ENCODE peak calls at places on chromosome 14, in seven cellular contexts. P, U, I, L, T, C and E are unnamed samples. For H3K36me3, the result is how much of the 10 kb centered on the place peaks cover.

GRCh38 chr14:93977790-93978581 is 1.6 kb upstream of the ASB2 start:
- DNase-seq in T (peak), C (no peak), P (no peak), L (no peak), U (no peak), I (no peak), E (no peak)

GRCh38 chr14:101861464-101861863 is 100.0 kb downstream of the PPP2R5C start:
- DNase-seq in T (no peak), U (no peak), C (no peak), L (no peak), I (no peak), P (no peak), E (no peak)

GRCh38 chr14:21084988-21085853 is 13.2 kb downstream of the ZNF219 start:
- DNase-seq in L (no peak), I (no peak), T (no peak), P (no peak), C (no peak), U (peak), E (no peak)

GRCh38 chr14:73472182-73473114 is 14.1 kb upstream of the NUMB start:
- DNase-seq in L (peak), I (peak), T (no peak), P (no peak), U (no peak), C (no peak), E (no peak)

GRCh38 chr14:101495827-101496778 is 65.2 kb upstream of the DIO3 start:
- DNase-seq in L (no peak), I (no peak), U (peak), P (peak), C (no peak), T (peak), E (no peak)

GRCh38 chr14:75561013-75561432 is 17.4 kb upstream of the FLVCR2 start:
- DNase-seq in L (peak), U (peak), T (peak), I (peak), P (peak), C (no peak), E (peak)

GRCh38 chr14:61479746-61480502 is 158.5 kb downstream of the PRKCH start:
- DNase-seq in I (no peak), L (no peak), P (no peak), U (no peak), T (no peak), C (no peak), E (no peak)

GRCh38 chr14:104872469-104873341 is 7.6 kb downstream of the CEP170B start:
- DNase-seq in U (peak), P (no peak), L (peak), I (no peak), C (no peak), T (no peak), E (no peak)

GRCh38 chr14:91417983-91418386 is 365 bp upstream of the CCDC88C start:
- DNase-seq in C (no peak), P (no peak), T (peak), U (peak), I (peak), L (peak), E (no peak)

GRCh38 chr14:68111733-68112270 is 292.2 kb downstream of the RAD51B start:
- DNase-seq in U (no peak), C (no peak), I (no peak), L (no peak), P (no peak), T (no peak), E (no peak)

GRCh38 chr14:73234586-73235394 is 2.5 kb upstream of the PAPLN start:
- DNase-seq in I (no peak), T (no peak), P (no peak), U (no peak), C (no peak), L (no peak), E (no peak)

GRCh38 chr14:90678420-90678819 is 137.8 kb downstream of the TTC7B start:
- DNase-seq in L (no peak), U (no peak), I (no peak), C (no peak), P (no peak), T (no peak), E (no peak)

GRCh38 chr14:93023802-93024434 is 91.8 kb downstream of the ITPK1 start:
- DNase-seq in L (no peak), C (no peak), U (no peak), I (no peak), P (no peak), T (no peak), E (no peak)

GRCh38 chr14:104252256-104253215 is 114.1 kb downstream of the KIF26A start:
- DNase-seq in L (no peak), P (no peak), C (no peak), U (peak), T (no peak), I (no peak), E (no peak)

GRCh38 chr14:102058146-102058545 is 28.7 kb downstream of the HSP90AA1 start:
- DNase-seq in T (no peak), P (no peak), L (no peak), U (no peak), I (no peak), C (no peak), E (no peak)

GRCh38 chr14:106850913-106851825 is 1324.8 kb downstream of the TMEM121 start:
- DNase-seq in T (peak), P (no peak), U (no peak), I (no peak), L (no peak), C (no peak), E (no peak)

GRCh38 chr14:24184104-24184970 is 4.3 kb downstream of the IPO4 start:
- DNase-seq in C (no peak), I (no peak), U (no peak), P (no peak), T (no peak), L (no peak), E (no peak)

GRCh38 chr14:104536942-104537612 is 42.5 kb upstream of the C14orf180 start:
- DNase-seq in C (no peak), T (no peak), P (no peak), U (no peak), L (no peak), I (peak), E (no peak)

GRCh38 chr14:96797943-96798349 is 764 bp downstream of the VRK1 start:
- DNase-seq in I (no peak), P (no peak), U (no peak), C (no peak), T (no peak), L (no peak), E (no peak)

GRCh38 chr14:32800320-32800719 is 138.4 kb upstream of the NPAS3 start:
- DNase-seq in P (no peak), I (no peak), U (no peak), T (no peak), L (no peak), C (no peak), E (no peak)

GRCh38 chr14:65255029-65255545 is 152.8 kb upstream of the MAX start:
- DNase-seq in I (peak), U (no peak), C (no peak), P (no peak), T (no peak), L (no peak), E (no peak)

GRCh38 chr14:103509864-103510263 is 12.8 kb downstream of the CKB start:
- DNase-seq in P (peak), L (no peak), I (no peak), C (no peak), U (no peak), T (no peak), E (no peak)

GRCh38 chr14:80705241-80705980 is 236.1 kb downstream of the CEP128 start:
- DNase-seq in P (no peak), I (no peak), U (no peak), L (no peak), C (no peak), T (no peak), E (no peak)

GRCh38 chr14:91737619-91738018 is 5.7 kb upstream of the CATSPERB start:
- DNase-seq in P (no peak), T (no peak), U (no peak), I (no peak), C (no peak), L (no peak), E (no peak)

GRCh38 chr14:38143170-38143569 is 64.5 kb upstream of the SSTR1 start:
- DNase-seq in P (no peak), T (no peak), I (no peak), U (no peak), C (no peak), L (no peak), E (peak)

GRCh38 chr14:67623114-67623513 is 3.4 kb downstream of the ARG2 start:
- DNase-seq in L (peak), U (no peak), T (no peak), C (no peak), I (no peak), P (no peak), E (peak)

GRCh38 chr14:105851716-105852377 is 325.5 kb downstream of the TMEM121 start:
- DNase-seq in U (no peak), L (no peak), P (no peak), C (no peak), I (no peak), T (peak), E (no peak)

GRCh38 chr14:56378046-56378445 is 201.6 kb upstream of the TMEM260 start:
- DNase-seq in P (no peak), U (no peak), C (no peak), I (no peak), L (no peak), T (no peak), E (no peak)

GRCh38 chr14:72651081-72651480 is 242.8 kb downstream of the DPF3 start:
- DNase-seq in T (no peak), C (peak), P (no peak), U (no peak), L (no peak), I (no peak), E (no peak)

GRCh38 chr14:51735851-51736250 is 84.1 kb downstream of the FRMD6 start:
- DNase-seq in T (no peak), P (no peak), I (no peak), C (no peak), U (no peak), L (no peak), E (no peak)

GRCh38 chr14:99072433-99072832 is 199.6 kb downstream of the BCL11B start:
- DNase-seq in I (no peak), P (no peak), T (no peak), L (no peak), C (peak), U (no peak), E (no peak)

GRCh38 chr14:61577506-61577931 is 117.8 kb upstream of the HIF1A start:
- DNase-seq in P (no peak), T (no peak), L (no peak), U (no peak), I (no peak), C (no peak), E (no peak)

GRCh38 chr14:55846852-55847471 is 267.0 kb downstream of the KTN1 start:
- DNase-seq in P (no peak), C (no peak), L (no peak), I (no peak), T (no peak), U (no peak), E (no peak)

GRCh38 chr14:39302124-39302810 is 68.6 kb downstream of the MIA2 start:
- DNase-seq in L (no peak), C (no peak), P (no peak), I (no peak), T (no peak), U (no peak), E (no peak)

GRCh38 chr14:82182646-82183045 is 649.0 kb upstream of the SEL1L start:
- DNase-seq in P (no peak), T (no peak), I (no peak), C (no peak), U (no peak), L (peak), E (no peak)

GRCh38 chr14:69882086-69882864 is 3.1 kb downstream of the SMOC1 start:
- DNase-seq in P (no peak), L (peak), U (no peak), I (no peak), C (no peak), T (no peak), E (no peak)

DNA sequence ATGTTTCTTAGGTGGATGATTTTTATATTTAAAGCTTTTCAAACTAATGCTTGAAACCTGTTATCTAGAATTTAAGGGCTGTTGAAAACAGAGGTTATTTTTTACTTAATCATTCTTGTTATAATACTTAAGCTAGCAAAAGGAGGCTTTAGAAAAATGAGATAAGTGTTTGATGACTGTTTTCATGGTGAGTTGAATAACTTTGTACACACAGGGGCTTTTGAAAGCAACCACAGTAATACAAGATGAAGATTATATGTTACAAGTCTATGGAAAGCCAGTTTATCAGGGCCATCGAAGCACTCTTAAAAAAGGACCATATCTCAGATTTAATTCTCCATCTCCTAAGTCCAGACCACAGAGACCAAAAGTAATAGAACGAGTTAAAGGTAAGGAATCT is 33.3 kb downstream of the KIAA0586 start:
- DNase-seq in T (no peak), L (no peak), U (no peak), P (no peak), C (no peak), I (no peak), E (no peak)
- H3K36me3 ChIP-seq in T (under half), L (under half), U (half or more), P (under half), C (under half), I (under half), E (under half)

DNA sequence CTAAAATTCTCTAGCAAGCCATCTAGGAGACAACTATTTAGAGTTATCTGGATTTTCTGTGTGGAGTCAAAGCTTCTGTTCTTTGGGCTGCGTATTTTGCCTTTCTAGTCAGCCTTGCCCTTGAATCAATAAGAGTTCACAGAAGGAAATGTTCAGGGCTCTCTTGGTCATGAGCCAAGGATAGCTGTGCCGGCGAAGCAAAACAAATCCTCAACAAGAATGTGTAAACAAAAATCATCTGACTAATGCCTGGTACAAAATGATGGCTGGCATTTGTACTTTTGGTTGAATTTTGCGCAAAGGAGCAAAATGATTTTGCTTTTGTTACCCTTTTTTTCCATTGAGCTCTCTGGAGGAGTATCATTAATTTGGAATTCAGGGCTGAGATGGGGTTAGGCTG is 171.1 kb downstream of the DACT1 start:
- DNase-seq in P (no peak), L (no peak), U (peak), I (no peak), T (no peak), C (peak), E (no peak)
- TF ChIP-seq POLR2AphosphoS5 in P (no peak), L (no peak), U (no peak), I (no peak), T (no peak), C (no peak), E (no peak)

GRCh38 chr14:22552001-22552826 is 36.8 kb downstream of the DAD1 start:
- DNase-seq in U (no peak), P (no peak), T (no peak), C (no peak), I (no peak), L (no peak), E (no peak)

GRCh38 chr14:22549981-22550670 is 38.9 kb downstream of the DAD1 start:
- DNase-seq in I (no peak), U (no peak), L (peak), C (no peak), T (no peak), P (no peak), E (no peak)

GRCh38 chr14:22553445-22553844 is 35.6 kb downstream of the DAD1 start:
- DNase-seq in I (no peak), U (no peak), P (no peak), L (no peak), C (no peak), T (no peak), E (no peak)

GRCh38 chr14:22552827-22553076 is 36.3 kb downstream of the DAD1 start:
- DNase-seq in C (no peak), P (no peak), T (no peak), U (no peak), I (no peak), L (no peak), E (no peak)

GRCh38 chr14:22551597-22551982 is 37.4 kb downstream of the DAD1 start:
- DNase-seq in L (no peak), U (no peak), C (no peak), T (no peak), P (no peak), I (no peak), E (no peak)
- H3K36me3 ChIP-seq in L (under half), U (under half), C (under half), T (under half), P (under half), I (under half), E (under half)

GRCh38 chr14:100297320-100298300 is 8.6 kb downstream of the SLC25A29 start:
- DNase-seq in C (peak), U (peak), P (peak), I (no peak), T (peak), L (no peak), E (no peak)
- TF ChIP-seq POLR2AphosphoS5 in C (peak), U (peak), P (no peak), I (no peak), T (peak), L (no peak), E (no peak)

GRCh38 chr14:50469982-50470381 is 62.4 kb downstream of the MAP4K5 start:
- DNase-seq in L (peak), P (no peak), C (no peak), I (no peak), T (no peak), U (no peak), E (no peak)
- H3K36me3 ChIP-seq in L (under half), P (under half), C (under half), I (under half), T (under half), U (half or more), E (half or more)

GRCh38 chr14:84622357-84622756 is 907.6 kb upstream of the FLRT2 start:
- DNase-seq in C (no peak), L (no peak), T (no peak), U (no peak), P (no peak), I (no peak), E (no peak)
- TF ChIP-seq POLR2AphosphoS5 in C (no peak), L (no peak), T (no peak), U (no peak), P (no peak), I (no peak), E (no peak)